ENCODE peak calls at places on chromosome 1, in four cellular contexts. W is NCI-H2081; N is amygdala; S is activated CD4-positive, alpha-beta T cell treated with anti-CD3 and anti-CD28 coated beads, Interleukin-2, amount 50 U/mL, for 24 hours. F is an unnamed sample.

GRCh38 chr1:5992814-5993552 is 758 bp upstream of the NPHP4 start:
- DNase-seq in W (no peak), N (no peak), S (no peak), F (no peak)

GRCh38 chr1:30749691-30750583 is 7.6 kb downstream of the LAPTM5 start:
- DNase-seq in W (no peak), N (no peak), S (no peak), F (peak)

GRCh38 chr1:21773585-21773984 is 9.4 kb downstream of the USP48 start:
- DNase-seq in W (no peak), N (no peak), S (no peak), F (no peak)

GRCh38 chr1:242454262-242455051 is 70.0 kb downstream of the PLD5 start:
- DNase-seq in W (peak), N (no peak), S (no peak), F (no peak)

GRCh38 chr1:88549536-88549935 is 134.5 kb upstream of the PKN2 start:
- DNase-seq in W (no peak), N (no peak), S (no peak), F (no peak)

GRCh38 chr1:84998642-84999280 is 1.8 kb upstream of the MCOLN2 start:
- DNase-seq in W (no peak), N (no peak), S (no peak), F (peak)

GRCh38 chr1:172457479-172458130 is 13.7 kb upstream of the PIGC start:
- DNase-seq in W (no peak), N (no peak), S (no peak), F (no peak)

GRCh38 chr1:202807367-202807925 is 775 bp downstream of the KDM5B start:
- DNase-seq in W (peak), N (peak), S (peak), F (peak)

GRCh38 chr1:101463195-101463594 is 226.4 kb downstream of the S1PR1 start:
- DNase-seq in W (no peak), N (no peak), S (no peak), F (no peak)

GRCh38 chr1:38735651-38736161 is 123.9 kb downstream of the RRAGC start:
- DNase-seq in W (no peak), N (no peak), S (no peak), F (no peak)

GRCh38 chr1:67710417-67710816 is 25.4 kb downstream of the GADD45A start:
- DNase-seq in W (no peak), N (no peak), S (no peak), F (no peak)

F was measured in activated T-helper 2 cell treated with anti-CD3 and anti-CD28 coated beads, Interferon-gamma antibody, Interleukin-2, Interleukin-4, amounts not matched to agents 10 μg/mL and 5 μg/mL and 100 μg/mL, durations not matched to agents 14 hours and 24 hours and 36 hours.